ENCODE peak calls at places on chromosomes 13 and 19, in five cellular contexts. H is transverse colon; C is activated T-helper 1 cell treated with anti-CD3 and anti-CD28 coated beads, Interleukin-12 subunit alpha, Interleukin-12 subunit beta, Interleukin-2, Interleukin-4 antibody, amounts not matched to agents 30 ng/mL and 10 ng/mL and 1 ng/mL, durations not matched to agents 14 hours and 24 hours and 36 hours; A is IMR-90; R is mucosa of gallbladder. O is an unnamed sample.

GRCh38 chr13:113935523-113935922 is 38.4 kb downstream of the C13orf46 start:
- DNase-seq in A (no peak), C (no peak), H (no peak), R (no peak), O (no peak)

GRCh38 chr19:10142701-10143375 is 23.1 kb upstream of the EIF3G start:
- DNase-seq in C (peak), R (peak), H (peak), A (no peak), O (no peak)

GRCh38 chr19:15294591-15294990 is 37.7 kb downstream of the BRD4 start:
- DNase-seq in R (no peak), A (no peak), C (no peak), H (no peak), O (no peak)

GRCh38 chr13:33554919-33555791 is 262.8 kb upstream of the RFC3 start:
- DNase-seq in A (no peak), C (no peak), H (no peak), R (no peak), O (no peak)

GRCh38 chr13:79380943-79381445 is 25.1 kb downstream of the RBM26 start:
- DNase-seq in R (no peak), H (no peak), A (no peak), C (no peak), O (no peak)

GRCh38 chr19:13057147-13057572 is 45.5 kb downstream of the LYL1 start:
- DNase-seq in H (no peak), A (no peak), R (no peak), C (no peak), O (no peak)

GRCh38 chr19:18464646-18465045 is 26.7 kb upstream of the ISYNA1 start:
- DNase-seq in H (peak), R (peak), C (no peak), A (peak), O (no peak)

GRCh38 chr19:16001481-16002312 is 52.9 kb downstream of the OR10H4 start:
- DNase-seq in C (peak), A (peak), R (peak), H (peak), O (no peak)

GRCh38 chr13:110407021-110407420 is 99.9 kb downstream of the COL4A2 start:
- DNase-seq in H (no peak), C (no peak), R (no peak), A (no peak), O (no peak)

GRCh38 chr13:79519252-79519651 is 38.3 kb downstream of the NDFIP2 start:
- DNase-seq in H (no peak), R (no peak), C (no peak), A (peak), O (no peak)

GRCh38 chr19:52722062-52723005 is 12.5 kb downstream of the ZNF611 start:
- DNase-seq in R (no peak), H (no peak), C (no peak), A (peak), O (no peak)

GRCh38 chr13:29227560-29227959 is 367.9 kb downstream of the SLC7A1 start:
- DNase-seq in C (no peak), H (no peak), A (no peak), R (no peak), O (no peak)

O was measured in anterior cingulate cortex.